ENCODE peak calls at places on chromosome 1, in eight cellular contexts. G is NCI-H187 treated with DMSO at 0.1 percent for 48 hours, I is NCI-H1417, A is IMR-90, F is activated gamma-delta T cell treated with Interleukin-2 at 50 U/mL for 16 hours, S is HepG2, V is GM12865, J is stromal cell of bone marrow. M is an unnamed sample.

GRCh38 chr1:201408815-201409200 is 9.7 kb upstream of the LAD1 start:
- DNase-seq in F (no peak), A (no peak), I (no peak), J (no peak), G (no peak), V (no peak), S (no peak), M (no peak)

GRCh38 chr1:165403835-165404482 is 41.0 kb downstream of the RXRG start:
- DNase-seq in G (no peak), I (peak; percentile 53), F (no peak), J (no peak), V (peak; percentile 48), S (peak; percentile 58), A (no peak), M (no peak)

GRCh38 chr1:58346076-58346435 is 200.5 kb downstream of the OMA1 start:
- DNase-seq in V (no peak), I (no peak), F (no peak), G (no peak), A (no peak), S (no peak), J (no peak), M (no peak)

GRCh38 chr1:2451744-2452582 is 24.1 kb upstream of the PLCH2 start:
- DNase-seq in G (no peak), V (no peak), A (peak; percentile 94), I (no peak), F (no peak), S (peak; percentile 42), J (peak; percentile 74), M (peak; percentile 74)

GRCh38 chr1:234997201-234998173 is 131.2 kb downstream of the TOMM20 start:
- DNase-seq in I (no peak), A (peak; percentile 99), S (peak; percentile 94), J (peak; percentile 99), V (no peak), G (no peak), F (no peak), M (peak; percentile 99)

GRCh38 chr1:225201447-225201846 is 226.4 kb downstream of the LBR start:
- DNase-seq in S (no peak), I (no peak), A (no peak), J (no peak), V (no peak), G (no peak), F (no peak), M (no peak)

GRCh38 chr1:17485280-17485679 is 45.8 kb upstream of the RCC2 start:
- DNase-seq in G (no peak), S (no peak), A (peak; percentile 10), V (peak; percentile 20), J (no peak), I (no peak), F (no peak), M (no peak)

GRCh38 chr1:248808876-248809275 is 16.8 kb downstream of the SH3BP5L start:
- DNase-seq in I (no peak), S (no peak), J (no peak), A (no peak), G (no peak), F (no peak), V (no peak), M (no peak)

GRCh38 chr1:202283379-202283844 is 58.3 kb downstream of the UBE2T start:
- DNase-seq in J (peak; percentile 46), I (peak; percentile 100), V (no peak), F (no peak), A (peak; percentile 75), G (peak; percentile 99), S (no peak), M (peak; percentile 89)

GRCh38 chr1:27872802-27873665 is 690 bp downstream of the THEMIS2 start:
- DNase-seq in V (peak; percentile 63), A (peak; percentile 40), I (no peak), S (no peak), J (no peak), F (no peak), G (no peak), M (peak; percentile 14)

GRCh38 chr1:192443616-192444015 is 126.8 kb downstream of the RGS21 start:
- DNase-seq in G (no peak), F (no peak), A (peak; percentile 45), J (no peak), S (no peak), V (no peak), I (no peak), M (peak; percentile 23)

GRCh38 chr1:14441302-14441741 is 157.2 kb upstream of the KAZN start:
- DNase-seq in S (no peak), F (no peak), J (peak; percentile 57), G (no peak), I (no peak), V (no peak), A (peak; percentile 83), M (peak; percentile 95)

GRCh38 chr1:235203428-235203827 is 42.4 kb upstream of the RBM34 start:
- DNase-seq in S (no peak), F (no peak), A (no peak), I (no peak), G (no peak), V (no peak), J (no peak), M (no peak)

GRCh38 chr1:209080170-209080781 is 503.2 kb upstream of the CAMK1G start:
- DNase-seq in V (no peak), F (no peak), J (no peak), G (no peak), A (no peak), S (no peak), I (no peak), M (peak; percentile 54)

GRCh38 chr1:41583658-41584570 is 99.4 kb upstream of the EDN2 start:
- DNase-seq in G (no peak), F (no peak), V (no peak), J (no peak), I (no peak), A (no peak), S (no peak), M (no peak)

GRCh38 chr1:69524010-69524409 is 43.7 kb upstream of the LRRC7 start:
- DNase-seq in I (no peak), G (no peak), V (no peak), J (peak; percentile 11), S (no peak), F (no peak), A (peak; percentile 46), M (peak; percentile 73)

GRCh38 chr1:202161151-202162048 is 998 bp upstream of the PTPN7 start:
- DNase-seq in I (no peak), F (no peak), S (no peak), A (no peak), V (no peak), J (no peak), G (no peak), M (no peak)

GRCh38 chr1:41612953-41613352 is 128.5 kb upstream of the EDN2 start:
- DNase-seq in S (no peak), V (no peak), G (no peak), F (no peak), A (no peak), I (no peak), J (no peak), M (no peak)

GRCh38 chr1:95039360-95040031 is 33.3 kb downstream of the ALG14 start:
- DNase-seq in F (no peak), J (no peak), V (no peak), G (no peak), I (no peak), A (peak; percentile 36), S (no peak), M (peak; percentile 60)

GRCh38 chr1:231923461-231924132 is 297.0 kb downstream of the DISC1 start:
- DNase-seq in S (no peak), J (no peak), V (no peak), A (peak; percentile 47), I (no peak), F (no peak), G (no peak), M (peak; percentile 84)

GRCh38 chr1:182301467-182302198 is 90.0 kb downstream of the GLUL start:
- DNase-seq in A (peak; percentile 1), F (no peak), G (peak; percentile 63), V (peak; percentile 49), S (peak; percentile 99), J (no peak), I (peak; percentile 72), M (peak; percentile 34)

GRCh38 chr1:243443557-243443956 is 187.7 kb downstream of the SDCCAG8 start:
- DNase-seq in G (no peak), I (no peak), V (no peak), S (no peak), F (no peak), J (no peak), A (no peak), M (no peak)

GRCh38 chr1:154534263-154534844 is 24.1 kb downstream of the UBE2Q1 start:
- DNase-seq in V (peak; percentile 42), S (peak; percentile 59), J (no peak), A (peak; percentile 22), F (no peak), G (peak; percentile 46), I (peak; percentile 75), M (no peak)

GRCh38 chr1:46527474-46528296 is 23.8 kb downstream of the KNCN start:
- DNase-seq in J (peak; percentile 55), I (peak; percentile 61), F (peak; percentile 64), V (peak; percentile 72), G (no peak), A (peak; percentile 66), S (peak; percentile 45), M (no peak)

GRCh38 chr1:171844381-171844780 is 3.1 kb downstream of the DNM3 start:
- DNase-seq in S (no peak), J (no peak), I (no peak), F (no peak), V (no peak), A (no peak), G (no peak), M (peak; percentile 13)

GRCh38 chr1:6800728-6801127 is 15.5 kb downstream of the CAMTA1 start:
- DNase-seq in G (no peak), I (no peak), F (no peak), A (peak; percentile 84), S (no peak), V (no peak), J (no peak), M (peak; percentile 46)

GRCh38 chr1:233759665-233760064 is 144.8 kb upstream of the SLC35F3 start:
- DNase-seq in J (no peak), A (no peak), F (no peak), S (no peak), I (no peak), G (no peak), V (no peak), M (no peak)

GRCh38 chr1:55213029-55213884 is 1.9 kb downstream of the USP24 start:
- DNase-seq in A (no peak), G (no peak), S (no peak), V (peak; percentile 25), I (no peak), J (no peak), F (peak; percentile 15), M (no peak)

GRCh38 chr1:4678318-4678717 is 23.9 kb downstream of the AJAP1 start:
- DNase-seq in V (no peak), G (no peak), A (no peak), F (no peak), S (no peak), I (no peak), J (no peak), M (no peak)

GRCh38 chr1:36224537-36225297 is 474 bp downstream of the THRAP3 start:
- DNase-seq in S (peak; percentile 89), G (peak; percentile 36), J (peak; percentile 78), I (peak; percentile 76), F (no peak), A (peak; percentile 83), V (no peak), M (peak; percentile 80)

GRCh38 chr1:173554541-173555250 is 48.2 kb downstream of the SLC9C2 start:
- DNase-seq in F (no peak), G (no peak), J (no peak), A (no peak), V (no peak), S (peak; percentile 1), I (no peak), M (no peak)

GRCh38 chr1:4268262-4268889 is 368.3 kb upstream of the C1orf174 start:
- DNase-seq in V (no peak), G (no peak), J (no peak), I (no peak), A (no peak), F (no peak), S (no peak), M (no peak)

GRCh38 chr1:58047265-58047858 is 499.2 kb downstream of the OMA1 start:
- DNase-seq in S (peak; percentile 6), A (no peak), J (no peak), G (no peak), I (peak; percentile 41), F (no peak), V (peak; percentile 23), M (no peak)

GRCh38 chr1:2290595-2291510 is 62.7 kb downstream of the SKI start:
- DNase-seq in J (peak; percentile 98), V (peak; percentile 76), F (peak; percentile 75), G (no peak), I (no peak), S (no peak), A (peak; percentile 98), M (peak; percentile 99)

M was measured in astrocyte.